ENCODE peak calls at places on chromosomes 11 and 22, in ten cellular contexts. I is choroid plexus epithelial cell, W is cardiac muscle cell, Z is neural progenitor cell, P is AG04450, H is lung, U is upper lobe of left lung, E is GM23338, M is lower lobe of right lung, X is astrocyte of the cerebellum. C is an unnamed sample.
A peak's percentile ranks its signal among the peaks of the same experiment; 100 is the strongest.

GRCh38 chr11:67307545-67308001 is 4.2 kb downstream of the SSH3 start:
- DNase-seq in I (no peak), W (no peak), Z (no peak), P (no peak), H (no peak), U (peak; percentile 18), E (no peak), M (no peak), X (no peak), C (no peak)

GRCh38 chr11:73310076-73310475 is 2.0 kb downstream of the ARHGEF17 start:
- DNase-seq in I (no peak), W (no peak), Z (no peak), P (no peak), H (no peak), U (no peak), E (no peak), M (no peak), X (no peak), C (no peak)

GRCh38 chr22:23522642-23523251 is 57.3 kb downstream of the IGLL1 start:
- DNase-seq in I (peak; percentile 28), W (peak; percentile 40), Z (peak; percentile 42), P (no peak), H (no peak), U (no peak), E (peak; percentile 27), M (peak; percentile 39), X (no peak), C (no peak)

GRCh38 chr22:47595122-47595521 is 832.7 kb downstream of the TBC1D22A start:
- DNase-seq in I (no peak), W (no peak), Z (no peak), P (no peak), H (no peak), U (no peak), E (no peak), M (no peak), X (no peak), C (no peak)

GRCh38 chr11:66322732-66323427 is 6.0 kb upstream of the CD248 start:
- DNase-seq in I (no peak), W (peak; percentile 83), Z (no peak), P (no peak), H (no peak), U (no peak), E (no peak), M (no peak), X (no peak), C (no peak)

GRCh38 chr11:54979375-54979774 is 272.7 kb downstream of the OR4A5 start:
- DNase-seq in I (no peak), W (no peak), Z (no peak), P (no peak), H (no peak), U (no peak), E (no peak), M (no peak), X (no peak), C (no peak)

GRCh38 chr22:29916007-29916544 is 33.1 kb downstream of the MTMR3 start:
- DNase-seq in I (no peak), W (no peak), Z (no peak), P (peak; percentile 7), H (no peak), U (no peak), E (no peak), M (no peak), X (no peak), C (no peak)

GRCh38 chr11:47216141-47216798 is 1.5 kb downstream of the DDB2 start:
- DNase-seq in I (peak; percentile 64), W (peak; percentile 81), Z (peak; percentile 32), P (no peak), H (peak; percentile 68), U (peak; percentile 48), E (no peak), M (no peak), X (peak; percentile 71), C (peak; percentile 42)

GRCh38 chr11:12496181-12497025 is 119.0 kb downstream of the PARVA start:
- DNase-seq in I (no peak), W (no peak), Z (peak; percentile 43), P (no peak), H (no peak), U (no peak), E (peak; percentile 27), M (no peak), X (no peak), C (no peak)

GRCh38 chr11:57901278-57901677 is 122.4 kb upstream of the OR9Q1 start:
- DNase-seq in I (no peak), W (no peak), Z (no peak), P (no peak), H (no peak), U (no peak), E (no peak), M (no peak), X (no peak), C (no peak)

GRCh38 chr22:35915477-35916013 is 113.1 kb downstream of the RBFOX2 start:
- DNase-seq in I (peak; percentile 21), W (no peak), Z (peak; percentile 45), P (no peak), H (no peak), U (no peak), E (no peak), M (no peak), X (no peak), C (no peak)

GRCh38 chr11:84673753-84674152 is 953.4 kb downstream of the DLG2 start:
- DNase-seq in I (peak; percentile 1), W (no peak), Z (no peak), P (no peak), H (no peak), U (no peak), E (peak; percentile 68), M (no peak), X (peak; percentile 33), C (no peak)

GRCh38 chr11:112179601-112180000 is 4.3 kb downstream of the BCO2 start:
- DNase-seq in I (no peak), W (no peak), Z (no peak), P (no peak), H (no peak), U (no peak), E (no peak), M (no peak), X (no peak), C (no peak)

GRCh38 chr11:64644348-64645242 is 53.6 kb downstream of the SLC22A12 start:
- DNase-seq in I (no peak), W (peak; percentile 21), Z (peak; percentile 72), P (no peak), H (no peak), U (no peak), E (peak; percentile 71), M (no peak), X (no peak), C (no peak)
- TF ChIP-seq CTCF in I (peak; percentile 40), W (peak; percentile 15), Z (peak; percentile 30), P (no peak), H (no peak), U (no peak), E (peak; percentile 40), M (no peak), X (no peak), C (no peak)

DNA sequence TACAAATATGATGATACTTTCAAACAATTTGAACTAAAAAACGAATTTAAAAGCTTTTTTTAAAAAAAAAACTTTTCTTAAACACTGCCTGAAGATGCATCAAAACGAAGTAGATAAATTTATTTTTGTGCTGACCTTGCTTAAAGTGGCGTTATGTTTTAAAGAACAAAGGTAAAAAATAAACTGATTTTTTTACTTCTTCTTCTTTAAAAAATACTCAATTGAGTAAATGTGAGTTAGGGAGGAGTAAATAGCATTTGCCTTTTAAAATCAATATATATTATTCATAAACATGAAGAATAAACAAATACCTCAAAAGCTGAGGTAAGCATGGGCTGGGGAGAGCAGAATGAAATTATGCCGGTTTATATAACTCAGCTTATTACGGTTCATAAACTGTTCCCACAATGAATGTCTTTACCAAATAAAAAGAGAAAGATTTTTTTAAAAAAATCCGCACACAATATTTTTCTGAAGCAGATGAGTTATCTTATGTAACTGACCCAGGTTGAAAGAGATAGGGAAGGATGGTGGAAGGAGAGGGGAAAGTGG is 9.0 kb downstream of the PAX6 start:
- DNase-seq in I (no peak), W (no peak), Z (no peak), P (no peak), H (no peak), U (no peak), E (no peak), M (no peak), X (no peak), C (no peak)
- TF ChIP-seq CTCF in I (no peak), W (no peak), Z (no peak), P (no peak), H (no peak), U (no peak), E (no peak), M (no peak), X (no peak), C (no peak)

GRCh38 chr11:106302416-106302815 is 225.0 kb downstream of the AASDHPPT start:
- DNase-seq in I (no peak), W (no peak), Z (no peak), P (no peak), H (no peak), U (no peak), E (no peak), M (no peak), X (no peak), C (no peak)

GRCh38 chr11:106305458-106305857 is 228.0 kb downstream of the AASDHPPT start:
- DNase-seq in I (no peak), W (no peak), Z (no peak), P (no peak), H (peak; percentile 35), U (peak; percentile 46), E (no peak), M (no peak), X (no peak), C (no peak)

GRCh38 chr11:106304274-106304673 is 226.8 kb downstream of the AASDHPPT start:
- DNase-seq in I (peak; percentile 64), W (peak; percentile 47), Z (no peak), P (peak; percentile 23), H (no peak), U (no peak), E (no peak), M (no peak), X (no peak), C (no peak)

GRCh38 chr11:106309070-106309684 is 231.7 kb downstream of the AASDHPPT start:
- DNase-seq in I (no peak), W (peak; percentile 37), Z (no peak), P (no peak), H (no peak), U (no peak), E (no peak), M (no peak), X (no peak), C (no peak)

DNA sequence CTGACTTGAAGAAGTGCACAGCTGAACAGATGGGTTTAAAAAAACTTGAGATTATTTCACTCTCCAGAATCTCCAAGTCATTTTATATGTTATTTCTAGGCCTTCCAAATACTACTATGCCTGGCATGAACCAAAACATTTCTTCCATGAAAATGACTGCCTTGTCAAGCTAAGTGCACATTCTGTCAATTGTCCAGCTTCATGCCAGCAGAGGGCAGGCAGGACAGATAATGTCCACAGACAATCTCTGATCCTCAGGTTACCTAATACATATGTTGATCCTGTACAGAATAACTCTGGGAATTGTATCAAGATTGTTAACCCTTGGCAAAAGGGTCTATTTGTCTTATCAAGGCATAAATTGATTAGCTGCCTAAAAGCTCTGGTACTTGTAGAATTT is 229.5 kb downstream of the AASDHPPT start:
- DNase-seq in I (peak; percentile 28), W (no peak), Z (no peak), P (no peak), H (no peak), U (no peak), E (no peak), M (no peak), X (no peak), C (no peak)
- TF ChIP-seq CTCF in I (peak; percentile 34), W (no peak), Z (peak; percentile 28), P (peak; percentile 26), H (no peak), U (no peak), E (peak; percentile 25), M (no peak), X (peak; percentile 11), C (no peak)

GRCh38 chr11:61545341-61545740 is 35.5 kb downstream of the SYT7 start:
- DNase-seq in I (peak; percentile 31), W (no peak), Z (no peak), P (no peak), H (no peak), U (no peak), E (peak; percentile 64), M (no peak), X (no peak), C (no peak)
- TF ChIP-seq CTCF in I (peak; percentile 70), W (peak; percentile 42), Z (peak; percentile 49), P (peak; percentile 45), H (no peak), U (no peak), E (peak; percentile 76), M (no peak), X (peak; percentile 40), C (no peak)